ENCODE peak calls at places on chromosomes 6 and 20, in six cellular contexts. W is GM04504, G is NCI-H1105, Q is HTR-8/SVneo, C is nephron progenitor cell, B is AG10803. I is an unnamed sample.

GRCh38 chr6:131787955-131788712 is 19.7 kb upstream of the ENPP1 start:
- DNase-seq in W (no peak), G (peak; percentile 73), Q (no peak), C (no peak), B (peak; percentile 61), I (no peak)

GRCh38 chr6:150195996-150196417 is 53.2 kb downstream of the PPP1R14C start:
- DNase-seq in W (no peak), G (no peak), Q (no peak), C (peak; percentile 73), B (no peak), I (no peak)

GRCh38 chr6:79684821-79685220 is 53.7 kb downstream of the SH3BGRL2 start:
- DNase-seq in W (no peak), G (no peak), Q (no peak), C (no peak), B (no peak), I (no peak)

GRCh38 chr6:107601406-107601805 is 111.5 kb downstream of the SOBP start:
- DNase-seq in W (no peak), G (no peak), Q (no peak), C (no peak), B (no peak), I (no peak)

GRCh38 chr20:37571033-37571432 is 43.4 kb upstream of the BLCAP start:
- DNase-seq in W (no peak), G (no peak), Q (no peak), C (no peak), B (no peak), I (no peak)

GRCh38 chr20:9532069-9532809 is 17.8 kb downstream of the LAMP5 start:
- DNase-seq in W (peak; percentile 10), G (no peak), Q (no peak), C (no peak), B (no peak), I (no peak)

GRCh38 chr6:17015144-17015543 is 86.7 kb upstream of the STMND1 start:
- DNase-seq in W (peak; percentile 44), G (no peak), Q (no peak), C (no peak), B (peak; percentile 76), I (no peak)

GRCh38 chr6:125149256-125150144 is 4.1 kb upstream of the TPD52L1 start:
- DNase-seq in W (no peak), G (no peak), Q (no peak), C (no peak), B (no peak), I (peak; percentile 51)